ENCODE peak calls at places on chromosomes 3 and 15, in eight cellular contexts. F is Peyer's patch, C is RWPE2, V is fibroblast of lung, O is tibial artery, I is cardiac fibroblast, S is mucosa of descending colon, P is A549. Y is an unnamed sample.

GRCh38 chr15:57878573-57878972 is 172.1 kb downstream of the POLR2M start:
- DNase-seq in F (no peak), C (no peak), V (peak), O (no peak), I (no peak), S (no peak), P (no peak), Y (no peak)

GRCh38 chr15:101432982-101433381 is 56.5 kb downstream of the PCSK6 start:
- DNase-seq in F (no peak), C (no peak), V (no peak), O (no peak), I (no peak), S (no peak), P (no peak), Y (no peak)

GRCh38 chr3:121463745-121464144 is 82.0 kb downstream of the POLQ start:
- DNase-seq in F (no peak), C (no peak), V (no peak), O (no peak), I (no peak), S (no peak), P (no peak), Y (no peak)

GRCh38 chr3:121998588-121999473 is 23.2 kb downstream of the ILDR1 start:
- DNase-seq in F (no peak), C (no peak), V (no peak), O (no peak), I (no peak), S (no peak), P (no peak), Y (no peak)

GRCh38 chr3:32869513-32870047 is 51.8 kb downstream of the TRIM71 start:
- DNase-seq in F (no peak), C (no peak), V (no peak), O (no peak), I (no peak), S (no peak), P (no peak), Y (no peak)

GRCh38 chr3:132205609-132206008 is 111.6 kb upstream of the ACP3 start:
- DNase-seq in F (no peak), C (no peak), V (peak), O (no peak), I (no peak), S (no peak), P (no peak), Y (no peak)

GRCh38 chr3:143975549-143976152 is 4.0 kb downstream of the DIPK2A start:
- DNase-seq in F (no peak), C (no peak), V (peak), O (no peak), I (peak), S (no peak), P (peak), Y (no peak)

GRCh38 chr3:8608041-8608790 is 36.4 kb downstream of the SSUH2 start:
- DNase-seq in F (no peak), C (no peak), V (no peak), O (no peak), I (no peak), S (no peak), P (no peak), Y (no peak)

GRCh38 chr3:122239112-122239511 is 55.6 kb downstream of the CASR start:
- DNase-seq in F (no peak), C (no peak), V (no peak), O (no peak), I (no peak), S (no peak), P (no peak), Y (no peak)

GRCh38 chr3:8488877-8489865 is 12.5 kb upstream of the LMCD1 start:
- DNase-seq in F (no peak), C (no peak), V (peak), O (no peak), I (no peak), S (no peak), P (no peak), Y (no peak)

GRCh38 chr3:46660003-46660402 is 33.5 kb downstream of the ALS2CL start:
- DNase-seq in F (no peak), C (no peak), V (no peak), O (no peak), I (no peak), S (no peak), P (no peak), Y (no peak)

GRCh38 chr15:99502182-99502581 is 63.6 kb upstream of the MEF2A start:
- DNase-seq in F (no peak), C (no peak), V (no peak), O (no peak), I (no peak), S (no peak), P (no peak), Y (no peak)

GRCh38 chr15:43901485-43901884 is 74.7 kb downstream of the WDR76 start:
- DNase-seq in F (no peak), C (no peak), V (no peak), O (no peak), I (no peak), S (no peak), P (no peak), Y (no peak)

GRCh38 chr3:190031887-190032752 is 88.6 kb downstream of the P3H2 start:
- DNase-seq in F (no peak), C (no peak), V (peak), O (no peak), I (no peak), S (no peak), P (no peak), Y (no peak)

GRCh38 chr15:48090115-48090514 is 30.7 kb upstream of the SLC24A5 start:
- DNase-seq in F (no peak), C (no peak), V (no peak), O (no peak), I (no peak), S (no peak), P (no peak), Y (no peak)

GRCh38 chr3:112779558-112780480 is 66.8 kb downstream of the CD200R1L start:
- DNase-seq in F (no peak), C (no peak), V (no peak), O (no peak), I (peak), S (no peak), P (no peak), Y (no peak)

GRCh38 chr15:74789171-74789627 is 7.3 kb downstream of the CSK start:
- DNase-seq in F (peak), C (peak), V (no peak), O (no peak), I (no peak), S (peak), P (no peak), Y (no peak)

GRCh38 chr3:176430244-176430893 is 766.9 kb downstream of the TBL1XR1 start:
- DNase-seq in F (no peak), C (no peak), V (peak), O (no peak), I (peak), S (no peak), P (peak), Y (peak)

GRCh38 chr15:32669870-32670623 is 28.5 kb downstream of the SCG5 start:
- DNase-seq in F (no peak), C (no peak), V (no peak), O (peak), I (peak), S (no peak), P (no peak), Y (no peak)

GRCh38 chr3:126024049-126024854 is 55.3 kb downstream of the ROPN1B start:
- DNase-seq in F (no peak), C (no peak), V (no peak), O (no peak), I (no peak), S (no peak), P (no peak), Y (no peak)

GRCh38 chr15:59436774-59437472 is 1.1 kb upstream of the FAM81A start:
- DNase-seq in F (no peak), C (no peak), V (no peak), O (no peak), I (peak), S (no peak), P (no peak), Y (peak)
- H3K4me3 ChIP-seq in F (peak), C (peak), V (peak), O (peak), I (no peak), S (no peak), P (peak), Y (peak)

DNA sequence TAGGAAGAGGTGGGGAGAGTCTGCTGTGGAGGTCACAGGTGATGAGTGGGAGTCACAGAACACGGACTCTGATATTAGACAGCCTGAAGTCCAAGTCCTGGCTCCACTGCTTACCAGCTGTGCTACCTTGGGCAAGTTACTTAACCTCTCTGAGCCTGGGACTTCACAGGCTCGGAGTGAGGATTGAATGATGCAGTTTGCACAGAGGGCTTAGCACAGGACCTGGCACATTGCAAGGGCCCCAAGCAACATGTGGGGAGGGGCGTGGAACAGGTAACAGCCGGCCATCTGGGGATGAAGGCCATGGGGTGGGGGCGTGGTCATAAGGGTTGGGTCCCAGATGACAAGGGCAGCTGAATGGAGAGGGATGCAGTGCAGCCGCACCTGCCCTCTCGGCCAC is 4.3 kb upstream of the ITIH3 start:
- DNase-seq in F (no peak), C (no peak), V (no peak), O (no peak), I (no peak), S (peak), P (no peak), Y (no peak)
- H3K4me3 ChIP-seq in F (no peak), C (no peak), V (no peak), O (no peak), I (no peak), S (no peak), P (no peak), Y (no peak)

GRCh38 chr3:197949191-197949766 is 711 bp upstream of the RPL35A start:
- DNase-seq in F (no peak), C (no peak), V (no peak), O (no peak), I (no peak), S (no peak), P (no peak), Y (no peak)
- H3K4me3 ChIP-seq in F (peak), C (peak), V (peak), O (peak), I (peak), S (no peak), P (peak), Y (peak)

DNA sequence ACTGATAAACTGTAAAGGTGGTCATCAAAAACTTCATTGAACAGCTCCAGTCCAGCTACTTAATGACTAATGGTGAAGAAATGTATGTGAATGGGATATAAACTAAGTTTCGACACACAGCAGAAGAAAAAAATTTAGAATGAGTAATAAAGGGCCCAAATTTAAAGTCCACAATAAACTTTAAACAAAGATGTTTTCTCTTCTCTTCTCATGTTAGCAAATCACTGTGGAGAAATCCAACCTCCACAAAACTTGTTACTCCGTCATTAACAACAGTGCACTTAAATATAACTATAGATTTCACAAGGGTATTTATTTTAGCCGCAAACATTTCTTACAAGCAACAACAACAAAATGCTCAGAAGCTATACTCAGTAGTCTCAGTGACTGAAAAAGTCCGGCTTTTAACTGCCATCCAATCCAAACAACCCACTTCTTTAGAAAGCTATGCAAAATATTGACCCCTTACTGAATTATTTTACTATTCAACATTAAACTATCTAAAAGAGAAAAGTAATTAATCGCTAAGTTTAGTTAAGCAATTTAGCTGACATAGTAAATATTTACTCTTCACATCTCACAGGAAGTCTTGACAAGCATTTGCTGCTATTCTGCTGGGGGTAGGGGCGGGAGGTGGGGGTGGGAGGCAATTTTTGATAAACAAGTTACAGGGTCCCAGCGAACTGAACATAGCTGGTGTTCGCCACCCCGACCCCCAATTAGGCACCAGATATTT is 2.5 kb downstream of the IGF2BP2 start:
- DNase-seq in F (no peak), C (no peak), V (peak), O (no peak), I (peak), S (no peak), P (no peak), Y (no peak)
- H3K4me3 ChIP-seq in F (peak), C (peak), V (peak), O (peak), I (peak), S (no peak), P (peak), Y (no peak)